ENCODE peak calls at places on chromosomes 11 and 22, in five cellular contexts. V, L, O, P and H are unnamed samples.

GRCh38 chr11:66619080-66619554 is 2.7 kb downstream of the RBM14 start:
- DNase-seq in V (peak), L (no peak), O (no peak), P (no peak), H (peak)

GRCh38 chr11:61516675-61517516 is 8.3 kb downstream of the LRRC10B start:
- DNase-seq in V (peak), L (no peak), O (no peak), P (no peak), H (no peak)

GRCh38 chr11:47212938-47213337 is 1.8 kb upstream of the DDB2 start:
- DNase-seq in V (no peak), L (no peak), O (no peak), P (no peak), H (no peak)

GRCh38 chr11:324131-324530 is 3.5 kb upstream of the IFITM3 start:
- DNase-seq in V (no peak), L (peak), O (peak), P (peak), H (no peak)

GRCh38 chr22:19820880-19821522 is 33.7 kb downstream of the GNB1L start:
- DNase-seq in V (no peak), L (peak), O (peak), P (peak), H (no peak)

GRCh38 chr11:131397666-131398065 is 27.3 kb downstream of the NTM start:
- DNase-seq in V (no peak), L (no peak), O (no peak), P (no peak), H (no peak)

GRCh38 chr22:48397531-48398180 is 1430.0 kb downstream of the BRD1 start:
- DNase-seq in V (no peak), L (no peak), O (no peak), P (peak), H (no peak)

GRCh38 chr11:22828373-22828772 is 1.2 kb downstream of the SVIP start:
- DNase-seq in V (no peak), L (no peak), O (no peak), P (no peak), H (no peak)

GRCh38 chr11:118939948-118940598 is 14.3 kb upstream of the BCL9L start:
- DNase-seq in V (peak), L (peak), O (no peak), P (no peak), H (no peak)

GRCh38 chr11:60780065-60780464 is 5.1 kb upstream of the MS4A10 start:
- DNase-seq in V (no peak), L (no peak), O (no peak), P (no peak), H (no peak)

GRCh38 chr22:44309137-44309536 is 3.6 kb downstream of the SHISAL1 start:
- DNase-seq in V (peak), L (peak), O (no peak), P (peak), H (peak)

GRCh38 chr11:133506023-133506422 is 26.3 kb downstream of the OPCML start:
- DNase-seq in V (no peak), L (no peak), O (no peak), P (no peak), H (no peak)

GRCh38 chr11:134560066-134560465 is 148.0 kb upstream of the B3GAT1 start:
- DNase-seq in V (no peak), L (peak), O (peak), P (peak), H (no peak)

GRCh38 chr22:23054531-23055257 is 15.6 kb upstream of the GNAZ start:
- DNase-seq in V (no peak), L (no peak), O (no peak), P (peak), H (no peak)

GRCh38 chr11:541433-541885 is 4.1 kb downstream of the LRRC56 start:
- DNase-seq in V (no peak), L (no peak), O (no peak), P (no peak), H (no peak)

GRCh38 chr11:106786251-106786650 is 232.0 kb downstream of the GUCY1A2 start:
- DNase-seq in V (peak), L (no peak), O (no peak), P (no peak), H (no peak)

GRCh38 chr22:28714043-28714442 is 27.6 kb downstream of the CHEK2 start:
- DNase-seq in V (no peak), L (no peak), O (no peak), P (no peak), H (no peak)

GRCh38 chr11:128407962-128408361 is 179.4 kb downstream of the ETS1 start:
- DNase-seq in V (peak), L (no peak), O (no peak), P (no peak), H (peak)

GRCh38 chr11:96246718-96247540 is 96.1 kb downstream of the MAML2 start:
- DNase-seq in V (no peak), L (no peak), O (no peak), P (no peak), H (no peak)
- H3K4me3 ChIP-seq in V (no peak), L (no peak), O (no peak), P (no peak), H (no peak)

GRCh38 chr11:64891880-64892279 is 13.5 kb upstream of the EHD1 start:
- DNase-seq in V (no peak), L (no peak), O (no peak), P (no peak), H (no peak)
- H3K4me3 ChIP-seq in V (no peak), L (no peak), O (no peak), P (no peak), H (no peak)

GRCh38 chr11:72721689-72722049 is 30.5 kb downstream of the ARAP1 start:
- DNase-seq in V (peak), L (no peak), O (no peak), P (no peak), H (no peak)
- H3K4me3 ChIP-seq in V (peak), L (peak), O (peak), P (peak), H (peak)

GRCh38 chr11:3615998-3616397 is 25.8 kb downstream of the ART5 start:
- DNase-seq in V (no peak), L (peak), O (no peak), P (peak), H (no peak)

GRCh38 chr11:3616721-3617460 is 24.9 kb downstream of the ART5 start:
- DNase-seq in V (peak), L (peak), O (no peak), P (peak), H (no peak)

GRCh38 chr11:3611976-3612678 is 29.7 kb downstream of the ART5 start:
- DNase-seq in V (no peak), L (no peak), O (no peak), P (no peak), H (no peak)

GRCh38 chr11:3613998-3614741 is 27.6 kb downstream of the ART5 start:
- DNase-seq in V (no peak), L (no peak), O (no peak), P (no peak), H (no peak)

GRCh38 chr11:3614742-3615171 is 27.0 kb downstream of the ART5 start:
- DNase-seq in V (no peak), L (no peak), O (no peak), P (no peak), H (no peak)
- H3K4me3 ChIP-seq in V (no peak), L (no peak), O (no peak), P (no peak), H (no peak)

DNA sequence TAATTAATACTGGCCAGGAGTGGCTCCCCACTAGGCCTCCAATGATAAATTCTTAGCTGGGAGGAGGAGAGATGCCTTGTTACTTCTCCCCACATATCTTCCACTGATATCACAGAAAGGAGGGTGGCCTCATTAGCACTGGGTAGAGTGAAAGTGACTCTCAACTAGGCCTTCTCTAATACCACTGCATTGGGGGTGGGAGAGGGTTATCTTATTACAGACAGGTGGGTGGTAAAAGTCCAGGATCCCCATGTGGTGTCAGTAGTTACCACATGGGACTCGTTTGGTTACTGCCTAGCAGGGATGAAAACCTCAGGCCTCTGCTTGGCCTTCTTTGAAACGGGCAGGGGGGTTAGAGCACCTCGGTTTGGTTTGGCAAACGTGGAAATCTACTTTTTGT is 167.3 kb downstream of the UVRAG start:
- DNase-seq in V (no peak), L (no peak), O (no peak), P (no peak), H (no peak)
- H3K4me3 ChIP-seq in V (no peak), L (no peak), O (no peak), P (no peak), H (no peak)

GRCh38 chr22:38984224-38984623 is 2.1 kb downstream of the APOBEC3B start:
- DNase-seq in V (no peak), L (no peak), O (no peak), P (no peak), H (no peak)

GRCh38 chr22:38981659-38982007 is 514 bp upstream of the APOBEC3B start:
- DNase-seq in V (no peak), L (no peak), O (no peak), P (no peak), H (no peak)

GRCh38 chr22:38981005-38981658 is 1.0 kb upstream of the APOBEC3B start:
- DNase-seq in V (peak), L (no peak), O (no peak), P (no peak), H (no peak)

GRCh38 chr22:38986629-38987028 is 4.5 kb downstream of the APOBEC3B start:
- DNase-seq in V (no peak), L (no peak), O (no peak), P (no peak), H (no peak)

DNA sequence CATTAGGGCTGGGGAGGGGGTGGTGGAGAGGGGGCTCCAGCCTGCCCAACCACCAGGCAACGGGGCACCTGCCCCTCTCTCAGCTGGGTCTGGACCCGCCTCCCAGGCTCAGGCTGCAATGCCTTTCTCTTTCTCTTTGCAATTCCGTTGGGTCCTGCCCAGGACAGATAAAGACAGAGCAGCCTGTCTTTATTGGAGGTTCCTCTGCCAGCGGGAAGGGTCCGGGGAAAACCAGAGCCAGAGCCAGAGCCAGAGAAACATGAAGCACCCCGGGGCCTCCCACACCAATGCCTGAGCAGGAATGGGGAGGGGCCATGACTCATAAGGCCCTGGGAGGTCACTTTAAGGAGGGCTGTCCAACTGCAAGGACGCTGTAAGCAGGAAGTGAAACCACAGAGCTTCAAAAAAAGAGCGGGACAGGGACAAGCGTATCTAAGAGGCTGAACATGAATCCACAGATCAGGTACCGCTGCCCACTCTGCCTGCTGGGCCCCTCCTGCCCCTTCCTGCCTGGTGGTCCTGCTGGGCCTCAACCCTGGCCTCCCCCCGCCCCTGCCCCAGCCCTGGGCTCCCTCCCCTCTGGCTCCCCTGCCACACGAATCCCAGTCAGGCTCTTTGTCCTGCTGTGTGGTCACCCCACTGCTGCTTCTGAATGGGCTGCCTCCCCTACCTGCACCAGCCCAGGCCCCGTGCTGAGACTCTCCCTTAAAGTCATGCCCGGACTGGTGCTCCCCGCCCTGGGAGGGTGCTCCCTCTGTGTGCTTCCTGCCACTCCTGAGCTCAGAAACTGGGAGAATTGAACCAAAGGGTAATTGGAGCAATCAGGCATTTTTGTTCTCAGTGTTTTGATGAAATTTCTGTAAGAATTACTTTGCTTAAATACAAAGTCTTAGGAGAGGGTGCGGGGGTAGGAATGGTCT is at the start of gene APOBEC3B:
- DNase-seq in V (peak), L (peak), O (peak), P (peak), H (peak)
- H3K4me3 ChIP-seq in V (peak), L (peak), O (peak), P (peak), H (peak)

GRCh38 chr11:75869661-75870455 is 54.8 kb downstream of the UVRAG start:
- DNase-seq in V (no peak), L (no peak), O (no peak), P (no peak), H (no peak)

GRCh38 chr11:75874942-75875341 is 59.9 kb downstream of the UVRAG start:
- DNase-seq in V (no peak), L (no peak), O (no peak), P (no peak), H (no peak)

GRCh38 chr11:75868990-75869389 is 54.0 kb downstream of the UVRAG start:
- DNase-seq in V (no peak), L (no peak), O (no peak), P (no peak), H (no peak)

GRCh38 chr11:75873417-75874148 is 58.6 kb downstream of the UVRAG start:
- DNase-seq in V (no peak), L (no peak), O (no peak), P (no peak), H (no peak)

DNA sequence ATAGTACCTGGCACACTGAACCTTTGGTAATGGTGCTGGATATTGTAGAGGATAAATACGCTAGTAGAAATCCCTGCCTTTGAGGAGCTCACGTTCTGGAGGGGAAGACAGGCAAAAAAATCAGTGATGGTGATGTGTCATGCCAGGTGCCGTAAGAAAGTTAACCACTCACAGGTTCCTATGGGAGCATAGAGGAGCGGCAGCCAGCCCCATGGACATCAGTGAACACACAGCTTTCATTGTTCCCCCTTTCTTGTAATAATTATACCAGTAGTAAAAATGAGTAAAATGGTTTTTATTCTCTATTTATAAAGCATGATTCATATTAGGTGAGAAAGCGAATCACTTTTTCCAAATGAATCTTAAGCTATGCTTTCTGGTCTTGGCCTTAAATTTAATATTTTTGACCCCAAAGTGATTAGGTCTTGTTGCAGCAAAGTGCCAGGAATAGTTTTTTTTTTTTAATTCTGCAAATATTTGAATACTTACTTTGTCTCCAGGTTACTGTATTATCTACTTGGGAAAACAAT is 57.9 kb downstream of the UVRAG start:
- DNase-seq in V (no peak), L (no peak), O (no peak), P (no peak), H (no peak)
- H3K4me3 ChIP-seq in V (no peak), L (no peak), O (no peak), P (no peak), H (no peak)